ENCODE peak calls at places on chromosome 13, in ten cellular contexts. C, Q, V, A, M, P, J, R, N and O are unnamed samples.
A peak's percentile ranks its signal among the peaks of the same experiment; 100 is the strongest.

GRCh38 chr13:65292488-65292901 is 1937.6 kb downstream of the PCDH9 start:
- DNase-seq in C (no peak), Q (no peak), V (no peak), A (peak; percentile 86), M (no peak), P (peak; percentile 36), J (peak; percentile 21), R (no peak), N (peak; percentile 87), O (no peak)

GRCh38 chr13:112152846-112153245 is 85.9 kb downstream of the SOX1 start:
- DNase-seq in C (no peak), Q (no peak), V (no peak), A (no peak), M (no peak), P (no peak), J (no peak), R (no peak), N (no peak), O (no peak)

GRCh38 chr13:100872761-100873160 is 198.2 kb upstream of the TMTC4 start:
- DNase-seq in C (no peak), Q (no peak), V (no peak), A (peak; percentile 73), M (no peak), P (no peak), J (no peak), R (no peak), N (no peak), O (no peak)

GRCh38 chr13:75537401-75538365 is at the start of gene COMMD6:
- DNase-seq in C (peak; percentile 89), Q (peak; percentile 83), V (peak; percentile 81), A (peak; percentile 86), M (peak; percentile 80), P (peak; percentile 96), J (peak; percentile 80), R (peak; percentile 73), N (peak; percentile 92), O (peak; percentile 57)

GRCh38 chr13:40667622-40667978 is 1.2 kb upstream of the FOXO1 start:
- DNase-seq in C (no peak), Q (no peak), V (no peak), A (no peak), M (peak; percentile 19), P (no peak), J (no peak), R (no peak), N (no peak), O (no peak)

GRCh38 chr13:62611343-62611742 is 1195.7 kb upstream of the PCDH20 start:
- DNase-seq in C (no peak), Q (no peak), V (no peak), A (no peak), M (no peak), P (no peak), J (no peak), R (no peak), N (no peak), O (no peak)

GRCh38 chr13:62305758-62306157 is 890.1 kb upstream of the PCDH20 start:
- DNase-seq in C (no peak), Q (no peak), V (no peak), A (no peak), M (no peak), P (no peak), J (no peak), R (no peak), N (no peak), O (no peak)

GRCh38 chr13:40662866-40663265 is 3.6 kb downstream of the FOXO1 start:
- DNase-seq in C (no peak), Q (no peak), V (no peak), A (peak; percentile 39), M (no peak), P (no peak), J (no peak), R (no peak), N (no peak), O (no peak)

GRCh38 chr13:43608400-43609137 is 178.2 kb downstream of the ENOX1 start:
- DNase-seq in C (no peak), Q (no peak), V (no peak), A (no peak), M (no peak), P (no peak), J (no peak), R (no peak), N (no peak), O (no peak)

GRCh38 chr13:40102854-40103253 is 447.4 kb downstream of the COG6 start:
- DNase-seq in C (no peak), Q (peak; percentile 26), V (no peak), A (peak; percentile 89), M (no peak), P (peak; percentile 26), J (peak; percentile 10), R (peak; percentile 52), N (peak; percentile 98), O (peak; percentile 55)

DNA sequence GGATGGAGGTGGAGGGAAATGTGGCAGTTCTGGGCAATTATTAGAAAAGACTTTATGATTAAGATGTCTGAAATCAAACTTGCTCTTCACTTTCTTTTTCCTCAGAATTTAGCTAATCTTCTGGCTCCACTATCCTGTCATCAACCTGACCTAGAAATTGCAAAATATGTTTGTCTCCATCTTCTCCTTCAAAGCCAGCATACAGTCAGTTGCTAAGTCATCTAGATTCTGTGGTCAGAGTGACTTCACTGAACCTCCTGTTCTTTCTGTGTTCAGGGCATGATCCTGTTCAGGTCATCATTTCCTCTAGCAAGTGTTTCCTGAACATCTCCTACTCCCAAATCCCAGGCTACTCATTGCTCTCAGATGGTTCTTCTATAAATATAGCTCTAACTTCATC is 10.8 kb upstream of the CCNA1 start:
- DNase-seq in C (no peak), Q (no peak), V (no peak), A (peak; percentile 81), M (no peak), P (no peak), J (no peak), R (no peak), N (peak; percentile 60), O (no peak)
- H3K4me3 ChIP-seq in C (no peak overlapping the region), Q (no peak overlapping the region), V (no peak overlapping the region), A (no peak overlapping the region), M (no peak overlapping the region), P (no peak overlapping the region), J (no peak overlapping the region), R (no peak overlapping the region), N (no peak overlapping the region), O (no peak overlapping the region)

GRCh38 chr13:71866173-71867091 is 572 bp downstream of the DACH1 start:
- DNase-seq in C (peak; percentile 63), Q (no peak), V (peak; percentile 23), A (no peak), M (peak; percentile 31), P (no peak), J (no peak), R (peak; percentile 31), N (peak; percentile 17), O (no peak)

GRCh38 chr13:71863249-71863648 is 3.8 kb downstream of the DACH1 start:
- DNase-seq in C (no peak), Q (no peak), V (no peak), A (no peak), M (no peak), P (no peak), J (no peak), R (no peak), N (no peak), O (no peak)

GRCh38 chr13:71865858-71866172 is 1.2 kb downstream of the DACH1 start:
- DNase-seq in C (peak; percentile 45), Q (no peak), V (no peak), A (no peak), M (no peak), P (no peak), J (no peak), R (no peak), N (peak; percentile 20), O (no peak)

GRCh38 chr13:71864981-71865857 is 1.8 kb downstream of the DACH1 start:
- DNase-seq in C (peak; percentile 65), Q (no peak), V (peak; percentile 16), A (no peak), M (peak; percentile 54), P (no peak), J (no peak), R (no peak), N (peak; percentile 32), O (no peak)

GRCh38 chr13:71864094-71864980 is 2.7 kb downstream of the DACH1 start:
- DNase-seq in C (peak; percentile 66), Q (peak; percentile 41), V (peak; percentile 22), A (no peak), M (peak; percentile 65), P (no peak), J (no peak), R (no peak), N (peak; percentile 9), O (no peak)
- TF ChIP-seq CTCF in C (peak; percentile 7), Q (no peak), V (peak; percentile 5), A (no peak), M (peak; percentile 5), P (no peak), J (no peak), R (no peak), N (no peak), O (no peak)

GRCh38 chr13:34338102-34338501 is 520.2 kb downstream of the RFC3 start:
- DNase-seq in C (no peak), Q (no peak), V (no peak), A (no peak), M (no peak), P (no peak), J (no peak), R (no peak), N (no peak), O (no peak)

GRCh38 chr13:34334984-34335661 is 517.2 kb downstream of the RFC3 start:
- DNase-seq in C (no peak), Q (no peak), V (no peak), A (no peak), M (no peak), P (no peak), J (no peak), R (no peak), N (no peak), O (no peak)

GRCh38 chr13:34340534-34340933 is 522.6 kb downstream of the RFC3 start:
- DNase-seq in C (no peak), Q (no peak), V (no peak), A (peak; percentile 69), M (no peak), P (no peak), J (no peak), R (peak; percentile 36), N (peak; percentile 30), O (peak; percentile 78)

GRCh38 chr13:34335662-34336007 is 517.7 kb downstream of the RFC3 start:
- DNase-seq in C (no peak), Q (no peak), V (no peak), A (no peak), M (no peak), P (no peak), J (no peak), R (peak; percentile 72), N (no peak), O (no peak)
- H3K4me3 ChIP-seq in C (no peak overlapping the region), Q (no peak overlapping the region), V (no peak overlapping the region), A (no peak overlapping the region), M (no peak overlapping the region), P (no peak overlapping the region), J (no peak overlapping the region), R (no peak overlapping the region), N (no peak overlapping the region), O (no peak overlapping the region)

DNA sequence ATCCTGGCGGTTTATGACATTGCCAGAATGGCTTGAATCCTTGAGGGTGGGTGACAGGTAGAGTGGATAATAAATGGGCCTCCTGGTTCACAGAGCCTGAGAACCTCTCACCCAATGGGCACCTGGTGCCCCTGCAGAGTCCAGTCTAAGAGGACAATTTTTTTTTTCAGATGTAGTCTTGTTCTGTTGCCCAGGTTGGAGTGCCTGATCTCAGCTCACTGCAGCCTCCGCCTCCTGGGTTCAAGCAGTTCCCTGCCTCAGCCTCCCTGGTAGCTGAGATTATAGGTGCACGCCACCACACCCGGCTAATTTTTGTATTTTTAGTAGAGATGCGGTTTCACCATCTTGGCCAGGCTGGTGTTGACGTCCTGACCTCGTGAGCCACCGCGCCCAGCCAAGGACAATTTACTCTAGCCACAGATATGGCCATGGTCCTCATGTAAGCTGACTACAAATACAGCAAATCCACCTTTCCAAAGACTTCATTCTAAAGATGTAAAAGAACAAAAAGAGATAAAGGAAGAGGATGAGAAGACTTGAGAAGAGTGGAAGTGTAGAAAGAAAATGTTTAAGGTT is 33.0 kb downstream of the COL4A2 start:
- DNase-seq in C (no peak), Q (no peak), V (no peak), A (no peak), M (no peak), P (no peak), J (no peak), R (no peak), N (no peak), O (no peak)
- TF ChIP-seq CTCF in C (no peak), Q (no peak), V (no peak), A (no peak), M (no peak), P (no peak), J (no peak), R (no peak), N (no peak), O (no peak)